ENCODE peak calls at places on chromosome 4, in five cellular contexts. One of them, this sample, is unnamed.
A peak's percentile ranks its signal among the peaks of the same experiment; 100 is the strongest.

GRCh38 chr4:69167300-69167699 is 47.2 kb downstream of the UGT2B11 start:
- DNase-seq in GM13977: no peak
- DNase-seq in germinal center: no peak
- DNase-seq in HFFc6: no peak
- DNase-seq in HTR-8/SVneo: no peak
- DNase-seq in this sample: no peak

GRCh38 chr4:24837781-24838180 is 42.4 kb downstream of the SOD3 start:
- DNase-seq in HTR-8/SVneo: no peak
- DNase-seq in HFFc6: no peak
- DNase-seq in GM13977: no peak
- DNase-seq in germinal center: no peak
- DNase-seq in this sample: no peak

GRCh38 chr4:119000400-119000799 is 111.7 kb downstream of the SYNPO2 start:
- DNase-seq in HTR-8/SVneo: no peak
- DNase-seq in HFFc6: no peak
- DNase-seq in GM13977: no peak
- DNase-seq in germinal center: no peak
- DNase-seq in this sample: no peak

GRCh38 chr4:26029512-26030131 is 115.6 kb downstream of the SMIM20 start:
- DNase-seq in HFFc6: no peak
- DNase-seq in HTR-8/SVneo: no peak
- DNase-seq in germinal center: no peak
- DNase-seq in GM13977: no peak
- DNase-seq in this sample: no peak

GRCh38 chr4:2300431-2300861 is 38.5 kb upstream of the MXD4 start:
- DNase-seq in germinal center: no peak
- DNase-seq in HFFc6: no peak
- DNase-seq in GM13977: no peak
- DNase-seq in HTR-8/SVneo: no peak
- DNase-seq in this sample: no peak

GRCh38 chr4:11426716-11427115 is 2.0 kb downstream of the HS3ST1 start:
- DNase-seq in germinal center: no peak
- DNase-seq in HTR-8/SVneo: no peak
- DNase-seq in GM13977: no peak
- DNase-seq in HFFc6: no peak
- DNase-seq in this sample: no peak

GRCh38 chr4:186726440-186727148 is 2.9 kb upstream of the FAT1 start:
- DNase-seq in germinal center: no peak
- DNase-seq in GM13977: no peak
- DNase-seq in HTR-8/SVneo: peak; percentile 68
- DNase-seq in HFFc6: peak; percentile 69
- DNase-seq in this sample: peak; percentile 84

GRCh38 chr4:26420438-26420837 is 69.8 kb downstream of the CCKAR start:
- DNase-seq in HTR-8/SVneo: no peak
- DNase-seq in GM13977: no peak
- DNase-seq in HFFc6: peak; percentile 69
- DNase-seq in germinal center: no peak
- DNase-seq in this sample: no peak

GRCh38 chr4:143358923-143359694 is 22.4 kb downstream of the GAB1 start:
- DNase-seq in HTR-8/SVneo: peak; percentile 44
- DNase-seq in germinal center: peak; percentile 46
- DNase-seq in HFFc6: peak; percentile 48
- DNase-seq in GM13977: peak; percentile 59
- DNase-seq in this sample: no peak

GRCh38 chr4:57719451-57719850 is 609.3 kb upstream of the IGFBP7 start:
- DNase-seq in HTR-8/SVneo: no peak
- DNase-seq in germinal center: no peak
- DNase-seq in GM13977: no peak
- DNase-seq in HFFc6: no peak
- DNase-seq in this sample: no peak

GRCh38 chr4:73589887-73590801 is 30.1 kb downstream of the RASSF6 start:
- DNase-seq in GM13977: peak; percentile 27
- DNase-seq in HFFc6: no peak
- DNase-seq in HTR-8/SVneo: no peak
- DNase-seq in germinal center: peak; percentile 26
- DNase-seq in this sample: no peak

GRCh38 chr4:107997001-107997788 is 7.5 kb downstream of the HADH start:
- DNase-seq in germinal center: no peak
- DNase-seq in HTR-8/SVneo: no peak
- DNase-seq in GM13977: no peak
- DNase-seq in HFFc6: peak; percentile 90
- DNase-seq in this sample: no peak

GRCh38 chr4:156763511-156763910 is 208.1 kb downstream of the PDGFC start:
- DNase-seq in HTR-8/SVneo: no peak
- DNase-seq in HFFc6: peak; percentile 31
- DNase-seq in germinal center: no peak
- DNase-seq in GM13977: no peak
- DNase-seq in this sample: no peak

GRCh38 chr4:84531689-84532088 is 32.6 kb upstream of the NKX6-1 start:
- DNase-seq in HFFc6: peak; percentile 2
- DNase-seq in HTR-8/SVneo: no peak
- DNase-seq in germinal center: no peak
- DNase-seq in GM13977: no peak
- DNase-seq in this sample: no peak

GRCh38 chr4:98720871-98721480 is 62.6 kb upstream of the TSPAN5 start:
- DNase-seq in germinal center: no peak
- DNase-seq in GM13977: no peak
- DNase-seq in HFFc6: peak; percentile 60
- DNase-seq in HTR-8/SVneo: no peak
- DNase-seq in this sample: no peak

GRCh38 chr4:82403725-82404124 is 26.5 kb downstream of the HNRNPDL start:
- DNase-seq in germinal center: no peak
- DNase-seq in HTR-8/SVneo: no peak
- DNase-seq in HFFc6: no peak
- DNase-seq in GM13977: no peak
- DNase-seq in this sample: no peak

GRCh38 chr4:31069151-31069550 is 349.0 kb downstream of the PCDH7 start:
- DNase-seq in germinal center: no peak
- DNase-seq in HTR-8/SVneo: no peak
- DNase-seq in GM13977: no peak
- DNase-seq in HFFc6: no peak
- DNase-seq in this sample: no peak

GRCh38 chr4:169158860-169159259 is 111.9 kb downstream of the SH3RF1 start:
- DNase-seq in germinal center: no peak
- DNase-seq in HFFc6: no peak
- DNase-seq in HTR-8/SVneo: no peak
- DNase-seq in GM13977: no peak
- DNase-seq in this sample: no peak

GRCh38 chr4:40427138-40427537 is 92.0 kb downstream of the CHRNA9 start:
- DNase-seq in HTR-8/SVneo: no peak
- DNase-seq in germinal center: no peak
- DNase-seq in HFFc6: no peak
- DNase-seq in GM13977: no peak
- DNase-seq in this sample: no peak

GRCh38 chr4:177717407-177717806 is 275.2 kb upstream of the AGA start:
- DNase-seq in HFFc6: no peak
- DNase-seq in GM13977: no peak
- DNase-seq in germinal center: no peak
- DNase-seq in HTR-8/SVneo: no peak
- DNase-seq in this sample: no peak

GRCh38 chr4:88097301-88097700 is 61.1 kb downstream of the ABCG2 start:
- DNase-seq in GM13977: no peak
- DNase-seq in HTR-8/SVneo: no peak
- DNase-seq in germinal center: no peak
- DNase-seq in HFFc6: peak; percentile 2
- DNase-seq in this sample: no peak

GRCh38 chr4:79623125-79623905 is 215.3 kb upstream of the GK2 start:
- DNase-seq in germinal center: no peak
- DNase-seq in HTR-8/SVneo: no peak
- DNase-seq in HFFc6: no peak
- DNase-seq in GM13977: no peak
- DNase-seq in this sample: no peak

GRCh38 chr4:182145360-182145905 is 97.8 kb upstream of the TENM3 start:
- DNase-seq in GM13977: no peak
- DNase-seq in HTR-8/SVneo: no peak
- DNase-seq in HFFc6: no peak
- DNase-seq in germinal center: no peak
- DNase-seq in this sample: no peak

GRCh38 chr4:74098628-74098995 is 383 bp downstream of the CXCL2 start:
- DNase-seq in HTR-8/SVneo: no peak
- DNase-seq in GM13977: no peak
- DNase-seq in HFFc6: no peak
- DNase-seq in germinal center: no peak
- DNase-seq in this sample: no peak